ENCODE peak calls at places on chromosomes 12 and 14, in seven cellular contexts. One of them, this sample, is unnamed.

GRCh38 chr12:124026755-124027745 is 54.0 kb downstream of the ZNF664 start:
- DNase-seq in cardiac fibroblast: peak
- DNase-seq in neural progenitor cell: no peak
- DNase-seq in AG09309: no peak
- DNase-seq in RWPE2: no peak
- DNase-seq in CD8-positive, alpha-beta T cell: no peak
- DNase-seq in AG09319: no peak
- DNase-seq in this sample: no peak

GRCh38 chr12:19288603-19289244 is 150.6 kb upstream of the AEBP2 start:
- DNase-seq in cardiac fibroblast: peak
- DNase-seq in neural progenitor cell: peak
- DNase-seq in AG09309: no peak
- DNase-seq in RWPE2: no peak
- DNase-seq in CD8-positive, alpha-beta T cell: no peak
- DNase-seq in AG09319: no peak
- DNase-seq in this sample: peak

GRCh38 chr14:94691658-94692029 is 78.3 kb downstream of the GSC start:
- DNase-seq in cardiac fibroblast: peak
- DNase-seq in neural progenitor cell: no peak
- DNase-seq in AG09309: no peak
- DNase-seq in RWPE2: no peak
- DNase-seq in CD8-positive, alpha-beta T cell: no peak
- DNase-seq in AG09319: no peak
- DNase-seq in this sample: no peak

GRCh38 chr14:102481371-102481770 is 28.2 kb downstream of the ANKRD9 start:
- DNase-seq in cardiac fibroblast: no peak
- DNase-seq in neural progenitor cell: no peak
- DNase-seq in AG09309: no peak
- DNase-seq in RWPE2: peak
- DNase-seq in CD8-positive, alpha-beta T cell: no peak
- DNase-seq in AG09319: no peak
- DNase-seq in this sample: no peak

GRCh38 chr14:72104011-72104613 is 171.9 kb downstream of the RGS6 start:
- DNase-seq in cardiac fibroblast: no peak
- DNase-seq in neural progenitor cell: peak
- DNase-seq in AG09309: no peak
- DNase-seq in RWPE2: no peak
- DNase-seq in CD8-positive, alpha-beta T cell: peak
- DNase-seq in AG09319: no peak
- DNase-seq in this sample: peak

GRCh38 chr14:88424573-88424972 is 39.1 kb downstream of the SPATA7 start:
- DNase-seq in cardiac fibroblast: peak
- DNase-seq in neural progenitor cell: no peak
- DNase-seq in AG09309: peak
- DNase-seq in RWPE2: no peak
- DNase-seq in CD8-positive, alpha-beta T cell: no peak
- DNase-seq in AG09319: peak
- DNase-seq in this sample: no peak

GRCh38 chr12:99680276-99680675 is 32.7 kb downstream of the GARIN6 start:
- DNase-seq in cardiac fibroblast: no peak
- DNase-seq in neural progenitor cell: no peak
- DNase-seq in AG09309: no peak
- DNase-seq in RWPE2: no peak
- DNase-seq in CD8-positive, alpha-beta T cell: no peak
- DNase-seq in AG09319: no peak
- DNase-seq in this sample: no peak

GRCh38 chr12:6145584-6145983 is 21.1 kb upstream of the VWF start:
- DNase-seq in cardiac fibroblast: peak
- DNase-seq in neural progenitor cell: no peak
- DNase-seq in AG09309: no peak
- DNase-seq in RWPE2: no peak
- DNase-seq in CD8-positive, alpha-beta T cell: no peak
- DNase-seq in AG09319: no peak
- DNase-seq in this sample: no peak

GRCh38 chr14:98510392-98510791 is 761.6 kb downstream of the BCL11B start:
- DNase-seq in cardiac fibroblast: no peak
- DNase-seq in neural progenitor cell: no peak
- DNase-seq in AG09309: no peak
- DNase-seq in RWPE2: no peak
- DNase-seq in CD8-positive, alpha-beta T cell: no peak
- DNase-seq in AG09319: no peak
- DNase-seq in this sample: no peak

GRCh38 chr12:50186667-50187066 is 19.5 kb upstream of the CERS5 start:
- DNase-seq in cardiac fibroblast: peak
- DNase-seq in neural progenitor cell: no peak
- DNase-seq in AG09309: no peak
- DNase-seq in RWPE2: no peak
- DNase-seq in CD8-positive, alpha-beta T cell: no peak
- DNase-seq in AG09319: no peak
- DNase-seq in this sample: no peak

GRCh38 chr14:52694761-52695480 is 437 bp downstream of the ERO1A start:
- DNase-seq in cardiac fibroblast: peak
- DNase-seq in neural progenitor cell: peak
- DNase-seq in AG09309: no peak
- DNase-seq in RWPE2: peak
- DNase-seq in CD8-positive, alpha-beta T cell: peak
- DNase-seq in AG09319: no peak
- DNase-seq in this sample: peak

GRCh38 chr12:59164226-59164625 is 243.9 kb upstream of the LRIG3 start:
- DNase-seq in cardiac fibroblast: no peak
- DNase-seq in neural progenitor cell: no peak
- DNase-seq in AG09309: no peak
- DNase-seq in RWPE2: no peak
- DNase-seq in CD8-positive, alpha-beta T cell: no peak
- DNase-seq in AG09319: no peak
- DNase-seq in this sample: no peak

GRCh38 chr12:100661300-100661951 is 87.9 kb downstream of the GAS2L3 start:
- DNase-seq in cardiac fibroblast: peak
- DNase-seq in neural progenitor cell: no peak
- DNase-seq in AG09309: no peak
- DNase-seq in RWPE2: no peak
- DNase-seq in CD8-positive, alpha-beta T cell: no peak
- DNase-seq in AG09319: no peak
- DNase-seq in this sample: peak

GRCh38 chr12:3034067-3034750 is 43.0 kb upstream of the TSPAN9 start:
- DNase-seq in cardiac fibroblast: peak
- DNase-seq in neural progenitor cell: peak
- DNase-seq in AG09309: peak
- DNase-seq in RWPE2: peak
- DNase-seq in CD8-positive, alpha-beta T cell: no peak
- DNase-seq in AG09319: peak
- DNase-seq in this sample: peak

GRCh38 chr14:37526992-37527391 is 68.1 kb downstream of the FOXA1 start:
- DNase-seq in cardiac fibroblast: no peak
- DNase-seq in neural progenitor cell: no peak
- DNase-seq in AG09309: no peak
- DNase-seq in RWPE2: no peak
- DNase-seq in CD8-positive, alpha-beta T cell: no peak
- DNase-seq in AG09319: no peak
- DNase-seq in this sample: no peak

GRCh38 chr14:91202234-91202974 is 42.1 kb downstream of the GPR68 start:
- DNase-seq in cardiac fibroblast: peak
- DNase-seq in neural progenitor cell: peak
- DNase-seq in AG09309: no peak
- DNase-seq in RWPE2: no peak
- DNase-seq in CD8-positive, alpha-beta T cell: no peak
- DNase-seq in AG09319: no peak
- DNase-seq in this sample: no peak

GRCh38 chr12:107780298-107780697 is 5.8 kb downstream of the ASCL4 start:
- DNase-seq in cardiac fibroblast: no peak
- DNase-seq in neural progenitor cell: no peak
- DNase-seq in AG09309: no peak
- DNase-seq in RWPE2: no peak
- DNase-seq in CD8-positive, alpha-beta T cell: no peak
- DNase-seq in AG09319: no peak
- DNase-seq in this sample: no peak

GRCh38 chr12:104737682-104738370 is 220.3 kb downstream of the SLC41A2 start:
- DNase-seq in cardiac fibroblast: no peak
- DNase-seq in neural progenitor cell: peak
- DNase-seq in AG09309: no peak
- DNase-seq in RWPE2: no peak
- DNase-seq in CD8-positive, alpha-beta T cell: no peak
- DNase-seq in AG09319: no peak
- DNase-seq in this sample: no peak

GRCh38 chr12:121797937-121798801 is 4.7 kb upstream of the RHOF start:
- DNase-seq in cardiac fibroblast: no peak
- DNase-seq in neural progenitor cell: peak
- DNase-seq in AG09309: no peak
- DNase-seq in RWPE2: peak
- DNase-seq in CD8-positive, alpha-beta T cell: no peak
- DNase-seq in AG09319: no peak
- DNase-seq in this sample: no peak

GRCh38 chr14:94125659-94126418 is 3.6 kb downstream of the IFI27L2 start:
- DNase-seq in cardiac fibroblast: no peak
- DNase-seq in neural progenitor cell: no peak
- DNase-seq in AG09309: no peak
- DNase-seq in RWPE2: no peak
- DNase-seq in CD8-positive, alpha-beta T cell: no peak
- DNase-seq in AG09319: no peak
- DNase-seq in this sample: no peak

GRCh38 chr12:122888232-122888752 is 7.6 kb downstream of the VPS37B start:
- DNase-seq in cardiac fibroblast: peak
- DNase-seq in neural progenitor cell: peak
- DNase-seq in AG09309: no peak
- DNase-seq in RWPE2: peak
- DNase-seq in CD8-positive, alpha-beta T cell: no peak
- DNase-seq in AG09319: no peak
- DNase-seq in this sample: no peak

GRCh38 chr14:98853063-98853729 is 418.8 kb downstream of the BCL11B start:
- DNase-seq in cardiac fibroblast: no peak
- DNase-seq in neural progenitor cell: no peak
- DNase-seq in AG09309: no peak
- DNase-seq in RWPE2: no peak
- DNase-seq in CD8-positive, alpha-beta T cell: no peak
- DNase-seq in AG09319: no peak
- DNase-seq in this sample: no peak

GRCh38 chr14:68820119-68820518 is 27.3 kb upstream of the ZFP36L1 start:
- DNase-seq in cardiac fibroblast: no peak
- DNase-seq in neural progenitor cell: no peak
- DNase-seq in AG09309: no peak
- DNase-seq in RWPE2: peak
- DNase-seq in CD8-positive, alpha-beta T cell: no peak
- DNase-seq in AG09319: no peak
- DNase-seq in this sample: no peak

GRCh38 chr14:100246809-100247428 is 8.0 kb downstream of the YY1 start:
- DNase-seq in cardiac fibroblast: peak
- DNase-seq in neural progenitor cell: peak
- DNase-seq in AG09309: no peak
- DNase-seq in RWPE2: no peak
- DNase-seq in CD8-positive, alpha-beta T cell: no peak
- DNase-seq in AG09319: peak
- DNase-seq in this sample: no peak

DNA sequence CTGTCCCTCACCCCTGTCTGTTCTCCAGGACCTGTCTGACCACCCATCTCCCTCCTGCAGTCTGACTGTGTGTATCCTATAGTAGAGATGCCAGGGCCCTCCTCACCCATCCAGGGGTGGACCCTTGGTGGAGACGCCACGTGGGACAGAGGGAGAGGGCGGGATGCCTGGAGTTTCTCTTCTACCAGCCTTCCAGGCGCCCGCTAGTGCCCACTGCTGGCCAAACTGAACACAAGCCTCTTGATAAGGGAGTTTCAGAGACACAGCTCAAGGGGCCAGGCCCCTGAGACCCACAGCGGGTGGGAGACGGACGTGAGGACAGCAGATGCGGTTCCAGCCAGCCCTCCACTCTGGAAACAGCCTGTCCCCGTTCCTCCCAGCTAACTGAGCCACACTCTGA is 147.3 kb downstream of the RBM19 start:
- DNase-seq in cardiac fibroblast: peak
- DNase-seq in neural progenitor cell: peak
- DNase-seq in AG09309: no peak
- DNase-seq in RWPE2: no peak
- DNase-seq in CD8-positive, alpha-beta T cell: no peak
- DNase-seq in AG09319: no peak
- DNase-seq in this sample: no peak
- TF ChIP-seq CTCF in cardiac fibroblast: peak
- TF ChIP-seq CTCF in neural progenitor cell: peak
- TF ChIP-seq CTCF in AG09309: peak
- TF ChIP-seq CTCF in RWPE2: no peak
- TF ChIP-seq CTCF in CD8-positive, alpha-beta T cell: no peak
- TF ChIP-seq CTCF in AG09319: peak
- TF ChIP-seq CTCF in this sample: peak

DNA sequence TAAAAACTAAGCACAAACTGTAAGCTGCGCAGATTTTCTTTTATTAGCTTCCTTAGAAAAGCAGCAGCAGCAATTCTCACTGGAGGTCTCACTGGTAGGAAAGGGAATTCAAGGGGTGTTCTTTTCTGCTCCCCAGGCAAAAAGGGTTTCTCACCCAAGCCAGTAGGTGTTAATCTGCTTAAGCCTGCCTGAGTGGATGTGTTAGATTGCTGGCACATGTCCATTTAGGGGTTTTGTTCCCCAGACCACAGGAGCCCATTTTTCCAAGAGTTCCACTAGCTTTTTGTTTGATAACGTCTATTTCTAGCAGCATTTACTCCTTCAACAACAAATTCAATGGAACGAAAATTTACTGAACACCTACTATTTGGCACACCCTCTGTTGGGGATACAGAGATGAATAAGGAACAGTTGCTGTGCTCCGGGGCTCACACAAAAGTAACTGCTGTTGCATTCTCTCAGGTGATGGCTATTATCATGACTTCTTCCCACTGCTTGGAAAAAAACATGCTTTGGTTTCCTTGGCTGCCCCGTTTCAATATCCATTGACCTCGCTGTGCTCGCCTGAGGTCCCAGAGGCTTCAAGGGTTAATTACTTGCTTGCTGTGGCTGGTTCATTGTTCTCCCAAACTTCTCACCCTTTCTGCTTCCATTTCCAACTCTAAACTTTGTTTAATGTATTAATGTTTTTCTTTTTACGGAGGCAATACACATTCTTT is 31.1 kb upstream of the RIC8B start:
- DNase-seq in cardiac fibroblast: no peak
- DNase-seq in neural progenitor cell: peak
- DNase-seq in AG09309: no peak
- DNase-seq in RWPE2: no peak
- DNase-seq in CD8-positive, alpha-beta T cell: no peak
- DNase-seq in AG09319: no peak
- DNase-seq in this sample: no peak
- TF ChIP-seq CTCF in cardiac fibroblast: no peak
- TF ChIP-seq CTCF in neural progenitor cell: no peak
- TF ChIP-seq CTCF in AG09309: no peak
- TF ChIP-seq CTCF in RWPE2: no peak
- TF ChIP-seq CTCF in CD8-positive, alpha-beta T cell: no peak
- TF ChIP-seq CTCF in AG09319: no peak
- TF ChIP-seq CTCF in this sample: no peak

GRCh38 chr12:82089369-82090121 is 268.6 kb downstream of the CCDC59 start:
- DNase-seq in cardiac fibroblast: no peak
- DNase-seq in neural progenitor cell: no peak
- DNase-seq in AG09309: no peak
- DNase-seq in RWPE2: no peak
- DNase-seq in CD8-positive, alpha-beta T cell: no peak
- DNase-seq in AG09319: no peak
- DNase-seq in this sample: no peak
- TF ChIP-seq CTCF in cardiac fibroblast: no peak
- TF ChIP-seq CTCF in neural progenitor cell: no peak
- TF ChIP-seq CTCF in AG09309: no peak
- TF ChIP-seq CTCF in RWPE2: no peak
- TF ChIP-seq CTCF in CD8-positive, alpha-beta T cell: no peak
- TF ChIP-seq CTCF in AG09319: no peak
- TF ChIP-seq CTCF in this sample: no peak

GRCh38 chr12:28346567-28346966 is 156.3 kb downstream of the CCDC91 start:
- DNase-seq in cardiac fibroblast: no peak
- DNase-seq in neural progenitor cell: no peak
- DNase-seq in AG09309: no peak
- DNase-seq in RWPE2: no peak
- DNase-seq in CD8-positive, alpha-beta T cell: no peak
- DNase-seq in AG09319: no peak
- DNase-seq in this sample: no peak
- TF ChIP-seq CTCF in cardiac fibroblast: no peak
- TF ChIP-seq CTCF in neural progenitor cell: no peak
- TF ChIP-seq CTCF in AG09309: no peak
- TF ChIP-seq CTCF in RWPE2: no peak
- TF ChIP-seq CTCF in CD8-positive, alpha-beta T cell: no peak
- TF ChIP-seq CTCF in AG09319: no peak
- TF ChIP-seq CTCF in this sample: no peak

This sample was measured in GM13977.